ENCODE peak calls at places on chromosome 16, in nine cellular contexts. R is effector CD4-positive, alpha-beta T cell; L is heart left ventricle; M is activated naive CD4-positive, alpha-beta T cell treated with Interleukin-2 at 50 U/mL for 16 hours; N is WTC11; K is ELF-1; F is head of caudate nucleus; Q is GM04503; I is AG08396. X is an unnamed sample.

GRCh38 chr16:11634307-11634706 is 33.9 kb upstream of the SNN start:
- DNase-seq in R (no peak), F (no peak), I (no peak), K (no peak), M (no peak), L (no peak), N (no peak), Q (no peak), X (no peak)

GRCh38 chr16:85037050-85037410 is 9.4 kb downstream of the KIAA0513 start:
- DNase-seq in L (no peak), M (no peak), R (no peak), N (no peak), F (no peak), I (peak; percentile 36), K (no peak), Q (no peak), X (no peak)

GRCh38 chr16:50651835-50652438 is 29.2 kb downstream of the SNX20 start:
- DNase-seq in L (no peak), F (no peak), R (no peak), Q (no peak), M (no peak), I (no peak), N (no peak), K (no peak), X (no peak)

GRCh38 chr16:2250652-2251280 is 621 bp downstream of the ECI1 start:
- DNase-seq in F (no peak), M (peak; percentile 63), R (peak; percentile 16), Q (no peak), I (no peak), K (peak; percentile 47), N (no peak), L (no peak), X (peak; percentile 48)

GRCh38 chr16:558298-559020 is 1.7 kb upstream of the PRR35 start:
- DNase-seq in N (no peak), L (peak; percentile 57), F (no peak), M (no peak), K (no peak), R (no peak), I (no peak), Q (no peak), X (no peak)

GRCh38 chr16:86221085-86221484 is 289.2 kb upstream of the FOXF1 start:
- DNase-seq in M (no peak), Q (no peak), F (no peak), I (peak; percentile 44), N (no peak), L (no peak), R (no peak), K (no peak), X (no peak)

GRCh38 chr16:3793161-3793576 is 75.8 kb upstream of the TRAP1 start:
- DNase-seq in I (peak; percentile 29), Q (no peak), R (no peak), M (no peak), N (no peak), L (peak; percentile 61), K (peak; percentile 17), F (no peak), X (peak; percentile 54)

GRCh38 chr16:77869997-77870813 is 81.8 kb downstream of the VAT1L start:
- DNase-seq in Q (no peak), I (no peak), F (no peak), M (no peak), N (no peak), L (peak; percentile 50), K (no peak), R (no peak), X (peak; percentile 27)

GRCh38 chr16:66878067-66878466 is 2.2 kb upstream of the PDP2 start:
- DNase-seq in R (no peak), I (no peak), L (no peak), N (no peak), F (no peak), K (no peak), M (peak; percentile 77), Q (no peak), X (no peak)

GRCh38 chr16:84689126-84689525 is 10.7 kb upstream of the USP10 start:
- DNase-seq in Q (peak; percentile 86), F (no peak), I (peak; percentile 65), K (no peak), M (no peak), N (no peak), L (no peak), R (no peak), X (no peak)

GRCh38 chr16:53159781-53160436 is 105.1 kb downstream of the CHD9 start:
- DNase-seq in L (no peak), Q (no peak), M (no peak), I (peak; percentile 29), K (peak; percentile 30), F (no peak), N (no peak), R (no peak), X (peak; percentile 68)

GRCh38 chr16:4561565-4561964 is 5.4 kb downstream of the C16orf96 start:
- DNase-seq in Q (no peak), K (peak; percentile 29), L (no peak), M (no peak), I (no peak), N (no peak), F (peak; percentile 62), R (no peak), X (no peak)

GRCh38 chr16:3149630-3150345 is 15.0 kb downstream of the ZNF213 start:
- DNase-seq in R (no peak), L (peak; percentile 76), Q (no peak), I (peak; percentile 75), F (peak; percentile 67), N (peak; percentile 84), M (peak; percentile 55), K (peak; percentile 83), X (peak; percentile 81)

GRCh38 chr16:5709889-5710288 is 612.3 kb upstream of the EEF2KMT start:
- DNase-seq in R (no peak), L (no peak), M (no peak), I (no peak), K (peak; percentile 20), N (no peak), Q (no peak), F (no peak), X (peak; percentile 73)

GRCh38 chr16:72677662-72678447 is 370.1 kb downstream of the ZFHX3 start:
- DNase-seq in F (no peak), M (no peak), Q (no peak), R (no peak), K (no peak), N (no peak), L (no peak), I (peak; percentile 36), X (no peak)

GRCh38 chr16:1261131-1261917 is 5.5 kb downstream of the TPSD1 start:
- DNase-seq in N (peak; percentile 59), I (no peak), F (no peak), K (peak; percentile 88), M (no peak), Q (no peak), R (no peak), L (no peak), X (peak; percentile 54)

GRCh38 chr16:88387941-88388627 is 5.3 kb downstream of the ZNF469 start:
- DNase-seq in M (no peak), R (no peak), I (peak; percentile 78), Q (peak; percentile 41), N (no peak), L (no peak), K (peak; percentile 71), F (peak; percentile 50), X (no peak)

GRCh38 chr16:64437706-64438329 is 684.0 kb downstream of the CDH11 start:
- DNase-seq in L (peak; percentile 25), K (peak; percentile 67), F (no peak), R (no peak), N (no peak), Q (no peak), I (no peak), M (no peak), X (no peak)

GRCh38 chr16:27792486-27793275 is 242.7 kb downstream of the KATNIP start:
- DNase-seq in N (no peak), K (no peak), F (no peak), R (no peak), Q (no peak), I (no peak), M (no peak), L (no peak), X (no peak)

GRCh38 chr16:48489376-48489775 is 104.2 kb upstream of the SIAH1 start:
- DNase-seq in K (no peak), F (no peak), L (no peak), M (no peak), N (no peak), I (no peak), Q (no peak), R (no peak), X (no peak)

GRCh38 chr16:24309222-24309905 is 53.2 kb downstream of the CACNG3 start:
- DNase-seq in I (no peak), Q (no peak), R (no peak), M (no peak), N (no peak), L (no peak), K (no peak), F (peak; percentile 33), X (no peak)

GRCh38 chr16:2493608-2494007 is 18.7 kb downstream of the TBC1D24 start:
- DNase-seq in R (no peak), I (no peak), K (no peak), Q (no peak), F (no peak), M (no peak), L (no peak), N (no peak), X (no peak)

GRCh38 chr16:85361441-85362118 is 249.3 kb upstream of the CIBAR2 start:
- DNase-seq in M (no peak), Q (no peak), I (no peak), K (no peak), N (no peak), L (no peak), R (no peak), F (no peak), X (no peak)

GRCh38 chr16:31488630-31489564 is 6.0 kb downstream of the SLC5A2 start:
- DNase-seq in L (no peak), M (no peak), F (no peak), I (no peak), Q (no peak), N (no peak), R (no peak), K (peak; percentile 32), X (no peak)

GRCh38 chr16:21989141-21989540 is 11.8 kb downstream of the PDZD9 start:
- DNase-seq in I (no peak), F (no peak), R (no peak), N (no peak), M (no peak), Q (no peak), L (no peak), K (no peak), X (no peak)

GRCh38 chr16:2610781-2611498 is 71.4 kb upstream of the KCTD5 start:
- DNase-seq in F (no peak), N (no peak), I (no peak), K (no peak), R (no peak), Q (no peak), M (no peak), L (peak; percentile 3), X (no peak)

GRCh38 chr16:73228649-73229048 is 180.7 kb upstream of the ZFHX3 start:
- DNase-seq in I (peak; percentile 62), K (peak; percentile 10), L (peak; percentile 24), F (no peak), N (no peak), R (no peak), M (no peak), Q (no peak), X (peak; percentile 77)

GRCh38 chr16:4409081-4409932 is 7.1 kb downstream of the CORO7 start:
- DNase-seq in Q (no peak), N (no peak), F (peak; percentile 60), R (no peak), I (peak; percentile 23), L (no peak), M (no peak), K (no peak), X (no peak)

GRCh38 chr16:8936421-8936820 is 27.3 kb downstream of the USP7 start:
- DNase-seq in R (peak; percentile 63), M (peak; percentile 86), L (no peak), N (peak; percentile 76), Q (no peak), F (peak; percentile 29), K (peak; percentile 73), I (peak; percentile 58), X (peak; percentile 90)

GRCh38 chr16:75754126-75754525 is 27.8 kb upstream of the CPHXL start:
- DNase-seq in K (no peak), I (peak; percentile 20), L (no peak), Q (no peak), M (no peak), F (no peak), N (no peak), R (no peak), X (no peak)

GRCh38 chr16:53829186-53829747 is 125.3 kb downstream of the FTO start:
- DNase-seq in L (no peak), K (no peak), R (no peak), F (no peak), M (no peak), I (no peak), Q (no peak), N (no peak), X (no peak)

X was measured in mesendoderm.